ENCODE peak calls at places on chromosomes 12 and 14, in nine cellular contexts. A, E, W, B, G, V, Y, J and O are unnamed samples.

GRCh38 chr12:10395390-10395998 is 5.7 kb upstream of the KLRK1 start:
- DNase-seq in A (peak; percentile 31), E (no peak), W (peak; percentile 92), B (no peak), G (no peak), V (no peak), Y (peak; percentile 93), J (peak; percentile 78), O (no peak)

GRCh38 chr12:62873116-62873825 is 61.7 kb downstream of the PPM1H start:
- DNase-seq in A (no peak), E (no peak), W (peak; percentile 82), B (no peak), G (no peak), V (no peak), Y (no peak), J (no peak), O (no peak)

GRCh38 chr12:53173085-53173715 is 7.3 kb upstream of the ZNF740 start:
- DNase-seq in A (no peak), E (no peak), W (peak; percentile 68), B (no peak), G (no peak), V (no peak), Y (peak; percentile 73), J (peak; percentile 95), O (no peak)

GRCh38 chr14:37413504-37414003 is 181.5 kb downstream of the FOXA1 start:
- DNase-seq in A (no peak), E (no peak), W (no peak), B (no peak), G (no peak), V (no peak), Y (no peak), J (no peak), O (no peak)

GRCh38 chr12:104668274-104668718 is 211.5 kb downstream of the CHST11 start:
- DNase-seq in A (no peak), E (no peak), W (no peak), B (no peak), G (no peak), V (peak; percentile 57), Y (peak; percentile 36), J (no peak), O (peak; percentile 86)

GRCh38 chr12:113906411-113907200 is 59.5 kb downstream of the RBM19 start:
- DNase-seq in A (no peak), E (no peak), W (no peak), B (no peak), G (no peak), V (no peak), Y (no peak), J (no peak), O (no peak)

GRCh38 chr14:73312697-73313096 is 75.4 kb downstream of the PAPLN start:
- DNase-seq in A (no peak), E (no peak), W (no peak), B (no peak), G (no peak), V (no peak), Y (no peak), J (no peak), O (no peak)

GRCh38 chr14:68397827-68398226 is 395.0 kb downstream of the ZFP36L1 start:
- DNase-seq in A (no peak), E (no peak), W (no peak), B (no peak), G (no peak), V (no peak), Y (peak; percentile 87), J (peak; percentile 8), O (no peak)

GRCh38 chr14:39266589-39266870 is 32.8 kb downstream of the MIA2 start:
- DNase-seq in A (peak; percentile 90), E (no peak), W (no peak), B (no peak), G (no peak), V (peak; percentile 66), Y (no peak), J (peak; percentile 86), O (no peak)

GRCh38 chr14:101947577-101947903 is 16.8 kb upstream of the DYNC1H1 start:
- DNase-seq in A (no peak), E (no peak), W (no peak), B (no peak), G (peak; percentile 68), V (no peak), Y (no peak), J (peak; percentile 71), O (no peak)

GRCh38 chr14:76918176-76918750 is 92.1 kb downstream of the LRRC74A start:
- DNase-seq in A (peak; percentile 57), E (no peak), W (no peak), B (no peak), G (peak; percentile 76), V (peak; percentile 85), Y (peak; percentile 91), J (peak; percentile 93), O (no peak)

GRCh38 chr12:51392556-51393237 is 1.5 kb upstream of the GALNT6 start:
- DNase-seq in A (no peak), E (peak; percentile 26), W (no peak), B (peak; percentile 71), G (no peak), V (no peak), Y (peak; percentile 52), J (no peak), O (no peak)

GRCh38 chr12:18468521-18469075 is 207.3 kb downstream of the PIK3C2G start:
- DNase-seq in A (no peak), E (no peak), W (peak; percentile 70), B (no peak), G (no peak), V (no peak), Y (peak; percentile 62), J (peak; percentile 71), O (no peak)

GRCh38 chr12:81668475-81668874 is 90.7 kb downstream of the PPFIA2 start:
- DNase-seq in A (no peak), E (no peak), W (peak; percentile 52), B (no peak), G (no peak), V (no peak), Y (peak; percentile 63), J (peak; percentile 23), O (peak; percentile 89)

GRCh38 chr12:93862424-93862823 is 185.2 kb downstream of the CRADD start:
- DNase-seq in A (no peak), E (no peak), W (no peak), B (no peak), G (no peak), V (no peak), Y (peak; percentile 38), J (no peak), O (no peak)

GRCh38 chr14:105774001-105774400 is 247.6 kb downstream of the TMEM121 start:
- DNase-seq in A (no peak), E (no peak), W (peak; percentile 2), B (no peak), G (peak; percentile 54), V (no peak), Y (no peak), J (no peak), O (no peak)
- H3K4me3 ChIP-seq in A (no peak overlapping the region), E (no peak overlapping the region), W (no peak overlapping the region), B (no peak overlapping the region), G (no peak overlapping the region), V (no peak overlapping the region), Y (no peak overlapping the region), J (no peak overlapping the region), O (no peak overlapping the region)

DNA sequence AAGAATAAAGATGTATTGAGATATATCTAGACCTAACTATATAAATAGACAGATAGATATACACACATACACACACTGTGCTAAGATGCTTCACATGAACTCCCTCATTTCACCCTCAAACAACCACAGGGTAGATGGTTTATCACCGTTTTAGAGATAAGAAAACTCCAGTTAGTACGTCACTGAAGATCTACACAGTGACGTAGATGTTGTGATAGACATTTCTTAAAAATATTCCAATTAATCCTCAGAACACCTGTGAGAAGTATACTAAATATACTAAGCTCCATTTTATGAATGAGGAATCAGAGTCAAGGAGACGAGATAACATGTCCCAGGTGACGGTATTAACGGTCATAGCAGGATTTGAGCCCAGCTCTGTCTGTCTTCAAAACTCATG is 31.5 kb downstream of the CCDC60 start:
- DNase-seq in A (no peak), E (no peak), W (no peak), B (no peak), G (no peak), V (no peak), Y (no peak), J (peak; percentile 69), O (no peak)
- TF ChIP-seq CTCF in A (no peak), E (no peak), W (no peak), B (no peak), G (no peak), V (no peak), Y (no peak), J (no peak), O (no peak)

DNA sequence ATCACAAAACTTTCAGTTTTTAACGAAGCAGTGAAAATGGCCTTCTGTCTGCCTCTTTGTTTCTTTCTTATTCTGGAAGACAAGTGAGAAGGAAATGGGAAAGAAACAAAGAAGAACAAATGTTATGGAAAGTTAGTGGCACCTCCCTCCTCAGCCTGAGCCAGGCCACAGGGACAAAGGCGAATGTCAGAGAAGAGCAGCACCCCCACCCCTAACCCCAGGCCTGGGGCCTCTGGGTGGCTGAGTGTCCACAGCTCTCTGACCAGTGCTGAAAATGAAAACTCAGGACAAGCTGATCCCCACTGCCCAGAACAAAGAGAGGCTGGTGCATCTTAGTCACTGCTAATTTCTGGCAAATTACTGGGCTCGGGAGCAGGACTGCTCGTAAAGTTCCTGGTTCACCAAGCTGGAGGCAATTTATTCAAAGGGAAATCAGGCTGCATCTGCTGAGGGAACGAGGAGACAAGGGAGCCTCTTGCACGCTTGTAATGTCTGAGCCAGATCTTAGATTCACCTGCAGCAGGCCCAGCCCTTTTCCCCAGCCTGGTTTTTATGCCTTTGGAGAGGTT is 43.1 kb downstream of the CALM1 start:
- DNase-seq in A (no peak), E (no peak), W (peak; percentile 50), B (peak; percentile 34), G (no peak), V (no peak), Y (peak; percentile 30), J (no peak), O (no peak)
- H3K4me3 ChIP-seq in A (no peak overlapping the region), E (no peak overlapping the region), W (no peak overlapping the region), B (no peak overlapping the region), G (no peak overlapping the region), V (no peak overlapping the region), Y (no peak overlapping the region), J (no peak overlapping the region), O (no peak overlapping the region)

GRCh38 chr12:47800582-47800981 is 19.1 kb downstream of the HDAC7 start:
- DNase-seq in A (no peak), E (no peak), W (no peak), B (no peak), G (no peak), V (no peak), Y (no peak), J (no peak), O (no peak)

GRCh38 chr12:47803196-47803875 is 16.4 kb downstream of the HDAC7 start:
- DNase-seq in A (no peak), E (no peak), W (no peak), B (no peak), G (no peak), V (no peak), Y (no peak), J (no peak), O (no peak)

GRCh38 chr12:47801170-47801903 is 18.4 kb downstream of the HDAC7 start:
- DNase-seq in A (no peak), E (no peak), W (no peak), B (peak; percentile 33), G (no peak), V (no peak), Y (peak; percentile 53), J (peak; percentile 89), O (no peak)

GRCh38 chr12:47801904-47802246 is 17.8 kb downstream of the HDAC7 start:
- DNase-seq in A (no peak), E (no peak), W (no peak), B (no peak), G (no peak), V (no peak), Y (no peak), J (no peak), O (no peak)

GRCh38 chr12:47802312-47802711 is 17.4 kb downstream of the HDAC7 start:
- DNase-seq in A (no peak), E (no peak), W (no peak), B (peak; percentile 46), G (no peak), V (no peak), Y (no peak), J (no peak), O (no peak)
- TF ChIP-seq CTCF in A (no peak), E (peak; percentile 45), W (peak; percentile 37), B (peak; percentile 50), G (peak; percentile 29), V (no peak), Y (peak; percentile 34), J (peak; percentile 28), O (peak; percentile 40)